ENCODE peak calls at places on chromosomes 11 and 22, in seven cellular contexts. M, W, N, F, T, Z and V are unnamed samples.

GRCh38 chr11:12377824-12378593 is 638 bp downstream of the PARVA start:
- DNase-seq in M (peak; percentile 79), T (peak; percentile 51), W (peak; percentile 80), N (peak; percentile 56), Z (no peak), F (no peak), V (no peak)

GRCh38 chr22:37912171-37912570 is 6.1 kb downstream of the MICALL1 start:
- DNase-seq in N (no peak), T (no peak), Z (no peak), W (no peak), F (no peak), M (no peak), V (no peak)

GRCh38 chr22:43088979-43089717 is at the start of gene TTLL1:
- DNase-seq in M (peak; percentile 89), W (peak; percentile 77), T (peak; percentile 88), Z (peak; percentile 39), N (peak; percentile 31), F (peak; percentile 91), V (peak; percentile 96)

GRCh38 chr11:32792111-32792947 is 2.1 kb downstream of the CCDC73 start:
- DNase-seq in N (no peak), F (no peak), T (no peak), M (no peak), Z (no peak), W (no peak), V (no peak)

GRCh38 chr11:126307706-126308105 is 3.8 kb downstream of the DCPS start:
- DNase-seq in T (no peak), N (no peak), Z (no peak), F (peak; percentile 70), M (peak; percentile 52), W (no peak), V (no peak)

GRCh38 chr11:8717876-8718753 is 35.5 kb downstream of the RPL27A start:
- DNase-seq in Z (peak; percentile 89), T (peak; percentile 57), W (no peak), N (peak; percentile 77), F (no peak), M (peak; percentile 89), V (peak; percentile 62)

GRCh38 chr11:32400196-32400595 is 35.1 kb downstream of the WT1 start:
- DNase-seq in Z (no peak), T (no peak), M (no peak), W (no peak), N (no peak), F (no peak), V (no peak)

GRCh38 chr11:62881579-62882427 is 1.1 kb downstream of the SLC3A2 start:
- DNase-seq in T (peak; percentile 94), W (peak; percentile 98), Z (peak; percentile 93), F (peak; percentile 93), N (peak; percentile 88), M (peak; percentile 99), V (peak; percentile 87)

GRCh38 chr22:37752189-37753061 is 55.3 kb upstream of the GCAT start:
- DNase-seq in M (peak; percentile 91), W (peak; percentile 94), Z (peak; percentile 47), N (peak; percentile 90), F (no peak), T (peak; percentile 92), V (no peak)

GRCh38 chr11:1908579-1908978 is 10.9 kb upstream of the TNNT3 start:
- DNase-seq in Z (no peak), N (no peak), W (no peak), T (peak; percentile 80), F (no peak), M (peak; percentile 10), V (no peak)

GRCh38 chr11:67700548-67701262 is 26.3 kb upstream of the ALDH3B2 start:
- DNase-seq in M (no peak), N (no peak), Z (no peak), F (no peak), T (no peak), W (no peak), V (no peak)

GRCh38 chr11:134654161-134654915 is 242.3 kb upstream of the B3GAT1 start:
- DNase-seq in M (no peak), W (peak; percentile 24), F (no peak), N (no peak), Z (no peak), T (peak; percentile 1), V (no peak)

GRCh38 chr22:26970809-26971394 is 313.5 kb downstream of the MIAT start:
- DNase-seq in F (peak; percentile 3), T (no peak), M (no peak), W (no peak), N (no peak), Z (no peak), V (no peak)

GRCh38 chr11:44658451-44658850 is 68.3 kb upstream of the TSPAN18 start:
- DNase-seq in Z (no peak), F (no peak), T (no peak), N (no peak), M (no peak), W (no peak), V (no peak)

GRCh38 chr11:35276396-35276795 is 137.4 kb downstream of the CD44 start:
- DNase-seq in T (no peak), Z (no peak), F (no peak), W (no peak), M (peak; percentile 13), N (no peak), V (no peak)

GRCh38 chr11:134270250-134270714 is 5.9 kb upstream of the GLB1L3 start:
- DNase-seq in W (no peak), N (peak; percentile 6), T (no peak), F (no peak), Z (no peak), M (no peak), V (no peak)

GRCh38 chr11:11428714-11429113 is 75.7 kb upstream of the CSNK2A3 start:
- DNase-seq in W (no peak), Z (no peak), F (no peak), M (no peak), N (no peak), T (no peak), V (no peak)

GRCh38 chr11:95653099-95653498 is 136.5 kb downstream of the FAM76B start:
- DNase-seq in M (no peak), F (no peak), W (no peak), Z (no peak), N (no peak), T (no peak), V (no peak)

GRCh38 chr22:39450258-39450955 is 6.4 kb upstream of the MGAT3 start:
- DNase-seq in W (no peak), N (no peak), Z (no peak), M (no peak), T (no peak), F (no peak), V (no peak)

GRCh38 chr22:21641795-21642583 is at the start of gene SDF2L1:
- DNase-seq in F (peak; percentile 99), W (peak; percentile 98), Z (peak; percentile 97), T (peak; percentile 98), M (peak; percentile 99), N (peak; percentile 94), V (peak; percentile 98)

GRCh38 chr11:118227865-118228785 is 3.3 kb upstream of the JAML start:
- DNase-seq in M (no peak), T (no peak), W (no peak), F (peak; percentile 27), Z (no peak), N (no peak), V (peak; percentile 35)

GRCh38 chr22:39514373-39514973 is 5.9 kb upstream of the ATF4 start:
- DNase-seq in N (no peak), T (peak; percentile 64), F (peak; percentile 40), W (no peak), Z (no peak), M (peak; percentile 32), V (no peak)

GRCh38 chr11:121810291-121810690 is 305.7 kb downstream of the BLID start:
- DNase-seq in Z (peak; percentile 34), N (no peak), F (no peak), T (no peak), W (no peak), M (peak; percentile 60), V (no peak)

GRCh38 chr11:106585061-106585460 is 433.2 kb downstream of the GUCY1A2 start:
- DNase-seq in W (no peak), Z (no peak), F (no peak), M (peak; percentile 32), T (no peak), N (peak; percentile 4), V (no peak)
- TF ChIP-seq CTCF in W (no peak), Z (peak; percentile 61), F (no peak), M (peak; percentile 44), T (no peak), N (no peak), V (no peak)

DNA sequence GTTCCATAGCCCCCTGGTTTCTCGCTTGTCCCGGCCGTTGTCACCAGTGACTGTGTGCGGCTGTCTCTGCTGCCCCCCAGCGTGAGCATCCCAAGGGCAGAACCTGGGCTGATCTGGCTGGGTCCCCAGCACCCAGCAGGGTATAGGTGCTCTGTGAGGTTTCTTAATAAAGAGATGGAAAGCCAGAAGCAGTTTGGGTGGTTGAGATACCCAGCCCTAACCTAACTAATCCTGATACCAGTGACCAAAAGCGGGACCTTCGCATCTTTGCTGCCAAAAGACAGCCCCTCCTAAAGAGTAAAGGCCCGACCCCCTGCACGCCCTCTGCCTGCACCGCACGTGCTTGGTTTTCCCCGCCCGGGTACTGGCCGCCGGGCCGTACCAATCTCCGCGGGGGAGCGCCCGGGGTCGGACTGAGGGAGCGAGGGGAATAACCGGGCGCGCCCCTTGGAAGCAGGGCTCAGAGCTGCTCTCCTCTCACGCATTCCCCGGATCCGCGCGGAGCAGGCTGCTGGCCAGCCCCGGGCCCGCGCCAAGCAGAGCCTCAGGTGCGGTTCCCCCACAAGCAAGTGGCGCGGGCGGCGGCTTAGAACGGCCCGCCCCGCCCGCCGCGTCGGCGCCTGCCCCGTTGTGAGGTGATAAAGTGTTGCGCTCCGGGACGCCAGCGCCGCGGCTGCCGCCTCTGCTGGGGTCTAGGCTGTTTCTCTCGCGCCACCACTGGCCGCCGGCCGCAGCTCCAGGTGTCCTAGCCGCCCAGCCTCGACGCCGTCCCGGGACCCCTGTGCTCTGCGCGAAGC is at the start of gene DGAT2:
- DNase-seq in N (no peak), T (peak; percentile 70), M (peak; percentile 63), F (peak; percentile 90), W (peak; percentile 57), Z (no peak), V (peak; percentile 88)
- TF ChIP-seq CTCF in N (no peak), T (peak; percentile 27), M (no peak), F (peak; percentile 90), W (no peak), Z (no peak), V (peak; percentile 29)

DNA sequence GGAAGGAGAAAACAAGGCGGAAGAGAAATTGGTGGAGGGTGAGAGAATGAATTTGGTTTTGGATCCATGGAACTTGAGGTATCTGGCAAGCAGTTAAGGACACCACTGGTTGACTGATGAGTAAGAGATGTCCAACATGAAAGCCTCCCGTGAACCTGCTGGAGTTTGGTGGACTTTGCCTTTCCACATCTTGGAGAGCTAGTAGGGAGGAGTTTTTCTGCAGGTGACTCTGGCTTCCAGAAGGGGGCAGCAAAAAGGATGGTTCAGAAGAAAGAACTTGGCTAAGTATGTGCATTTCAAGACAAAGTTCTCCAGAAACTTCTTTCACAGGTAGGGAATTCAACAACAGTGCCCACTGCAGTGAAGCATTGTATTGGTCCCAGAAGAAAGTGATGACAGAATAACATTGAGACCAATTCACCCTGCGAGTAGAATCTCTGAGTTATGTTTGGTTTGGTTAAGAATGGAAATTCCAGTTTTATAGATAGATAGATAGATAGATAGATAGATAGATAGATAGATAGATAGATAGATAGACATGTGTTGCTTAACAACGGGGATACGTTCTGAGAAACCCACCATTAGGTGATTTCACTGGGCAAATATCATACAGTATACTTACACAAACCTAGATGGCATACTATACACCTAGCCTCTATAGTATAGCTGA is 28.5 kb downstream of the DCDC1 start:
- DNase-seq in T (no peak), Z (no peak), W (no peak), N (no peak), F (peak; percentile 24), M (peak; percentile 20), V (peak; percentile 31)
- TF ChIP-seq CTCF in T (peak; percentile 16), Z (peak; percentile 70), W (no peak), N (peak; percentile 68), F (peak; percentile 79), M (peak; percentile 72), V (peak; percentile 46)

GRCh38 chr11:86629070-86629706 is 43.2 kb downstream of the ME3 start:
- DNase-seq in Z (no peak), T (peak; percentile 72), W (no peak), F (no peak), M (peak; percentile 81), N (no peak), V (no peak)
- TF ChIP-seq CTCF in Z (no peak), T (no peak), W (no peak), F (no peak), M (no peak), N (no peak), V (no peak)